ENCODE peak calls at places on chromosomes 12 and 14, in nine cellular contexts. G is brain microvascular endothelial cell, C is choroid plexus epithelial cell, W is psoas muscle, E is mammary epithelial cell, Z is progenitor cell of endocrine pancreas, A is IMR-90, Q is HCT116, T is cardiac fibroblast. N is an unnamed sample.

GRCh38 chr12:6463211-6463610 is 7.3 kb downstream of the VAMP1 start:
- DNase-seq in Z (no peak), Q (no peak), T (no peak), A (no peak), G (no peak), W (no peak), E (no peak), C (no peak), N (no peak)

GRCh38 chr12:18496156-18496555 is 234.8 kb downstream of the PIK3C2G start:
- DNase-seq in Q (no peak), E (no peak), W (no peak), Z (no peak), A (no peak), C (peak; percentile 11), T (no peak), G (no peak), N (peak; percentile 3)

GRCh38 chr14:60311417-60311816 is 62.4 kb downstream of the PPM1A start:
- DNase-seq in C (peak; percentile 73), G (peak; percentile 86), Q (no peak), W (no peak), E (peak; percentile 11), A (peak; percentile 66), T (peak; percentile 32), Z (no peak), N (peak; percentile 8)

GRCh38 chr12:128339121-128339520 is 72.2 kb downstream of the TMEM132C start:
- DNase-seq in Q (no peak), W (no peak), A (no peak), C (no peak), E (no peak), T (no peak), G (no peak), Z (no peak), N (no peak)

GRCh38 chr14:28381656-28382055 is 384.9 kb upstream of the FOXG1 start:
- DNase-seq in T (peak; percentile 60), Q (no peak), A (no peak), Z (no peak), C (peak; percentile 59), E (no peak), W (no peak), G (no peak), N (peak; percentile 30)

GRCh38 chr12:116062698-116063097 is 214.8 kb downstream of the MED13L start:
- DNase-seq in E (no peak), Q (no peak), A (no peak), C (no peak), Z (no peak), G (no peak), W (no peak), T (no peak), N (no peak)

GRCh38 chr12:119011231-119011630 is 29.9 kb downstream of the SRRM4 start:
- DNase-seq in C (no peak), T (no peak), A (no peak), G (no peak), W (no peak), Q (no peak), Z (no peak), E (no peak), N (no peak)

GRCh38 chr12:106974525-106974924 is 12.4 kb downstream of the MTERF2 start:
- DNase-seq in Z (no peak), Q (no peak), A (no peak), C (no peak), G (no peak), W (no peak), T (no peak), E (no peak), N (no peak)

GRCh38 chr12:59929091-59929490 is 333.3 kb downstream of the SLC16A7 start:
- DNase-seq in E (peak; percentile 95), G (no peak), A (peak; percentile 18), T (peak; percentile 78), W (no peak), Z (no peak), C (peak; percentile 10), Q (no peak), N (peak; percentile 92)

GRCh38 chr12:64584173-64584555 is 26.1 kb upstream of the RASSF3 start:
- DNase-seq in T (no peak), A (no peak), Z (no peak), Q (no peak), W (no peak), E (no peak), G (no peak), C (no peak), N (no peak)

GRCh38 chr14:79721399-79722084 is 489.8 kb downstream of the DIO2 start:
- DNase-seq in Z (no peak), Q (no peak), E (no peak), W (no peak), G (no peak), T (no peak), C (no peak), A (no peak), N (no peak)

GRCh38 chr14:97866186-97866585 is 1069.0 kb downstream of the VRK1 start:
- DNase-seq in C (no peak), Q (no peak), G (no peak), W (no peak), Z (no peak), T (no peak), A (no peak), E (no peak), N (no peak)

GRCh38 chr12:105721051-105721825 is 390.7 kb downstream of the C12orf75 start:
- DNase-seq in Z (no peak), A (no peak), E (no peak), G (no peak), C (no peak), W (no peak), T (no peak), Q (no peak), N (no peak)

GRCh38 chr14:49692191-49692757 is 646 bp upstream of the KLHDC1 start:
- DNase-seq in W (no peak), Q (no peak), T (peak; percentile 22), A (peak; percentile 8), Z (no peak), E (no peak), C (peak; percentile 21), G (no peak), N (no peak)

GRCh38 chr12:49296836-49297694 is 2.1 kb downstream of the PRPH start:
- DNase-seq in A (no peak), Q (peak; percentile 62), C (no peak), G (no peak), Z (no peak), W (peak; percentile 56), T (no peak), E (peak; percentile 55), N (peak; percentile 73)
- TF ChIP-seq CTCF in A (no peak), Q (no peak), C (no peak), G (peak; percentile 13), Z (peak; percentile 20), W (no peak), T (no peak), E (no peak), N (no peak)

DNA sequence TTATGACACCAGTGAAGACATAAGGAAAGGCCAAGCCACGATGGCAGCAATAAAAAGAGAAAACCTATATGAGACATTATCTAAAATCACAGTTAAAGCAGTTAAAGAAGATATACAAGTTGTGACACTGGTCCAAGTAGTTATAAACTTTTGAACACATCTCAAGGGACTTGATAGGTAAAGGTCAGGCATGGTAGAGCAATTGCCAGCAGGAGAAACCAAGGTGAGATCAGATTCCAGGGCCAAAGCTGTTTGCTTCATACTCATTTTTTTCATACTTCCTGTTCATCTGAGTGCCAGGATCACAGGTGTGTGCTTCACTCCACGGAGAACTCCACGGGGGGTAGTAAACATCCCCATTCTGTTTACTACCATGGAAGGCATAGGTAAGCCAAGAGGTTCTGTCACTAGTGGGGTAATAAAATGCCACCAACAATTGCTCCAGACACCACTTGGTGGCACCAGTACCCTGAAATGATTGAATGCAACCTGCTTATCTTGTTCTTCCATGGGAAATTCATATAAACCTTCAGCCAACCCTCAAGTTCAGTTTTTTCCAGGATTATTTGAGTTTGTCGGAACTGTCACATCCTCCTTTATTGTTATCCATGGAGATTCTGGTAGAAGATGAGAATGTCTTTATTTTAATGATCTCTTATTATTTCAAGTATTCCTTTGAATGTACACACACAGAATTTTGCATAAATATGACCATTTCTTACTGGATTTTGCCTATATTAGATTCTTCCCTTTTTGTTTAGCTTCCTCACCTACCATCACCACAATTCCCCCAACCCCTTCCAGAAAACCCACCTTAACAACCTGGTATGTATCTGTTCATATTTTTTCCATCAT is 59.2 kb upstream of the TSPAN8 start:
- DNase-seq in Q (peak; percentile 55), E (peak; percentile 42), Z (no peak), A (peak; percentile 0), G (peak; percentile 2), C (peak; percentile 60), T (peak; percentile 63), W (no peak), N (peak; percentile 69)
- TF ChIP-seq CTCF in Q (peak; percentile 70), E (peak; percentile 40), Z (peak; percentile 41), A (no peak), G (peak; percentile 61), C (peak; percentile 60), T (peak; percentile 49), W (peak; percentile 52), N (peak; percentile 55)

GRCh38 chr12:38911611-38912010 is 6.2 kb upstream of the CPNE8 start:
- DNase-seq in T (peak; percentile 28), Z (no peak), A (no peak), G (no peak), C (no peak), E (no peak), W (no peak), Q (no peak), N (no peak)
- TF ChIP-seq CTCF in T (no peak), Z (no peak), A (no peak), G (no peak), C (no peak), E (no peak), W (no peak), Q (peak; percentile 17), N (no peak)

DNA sequence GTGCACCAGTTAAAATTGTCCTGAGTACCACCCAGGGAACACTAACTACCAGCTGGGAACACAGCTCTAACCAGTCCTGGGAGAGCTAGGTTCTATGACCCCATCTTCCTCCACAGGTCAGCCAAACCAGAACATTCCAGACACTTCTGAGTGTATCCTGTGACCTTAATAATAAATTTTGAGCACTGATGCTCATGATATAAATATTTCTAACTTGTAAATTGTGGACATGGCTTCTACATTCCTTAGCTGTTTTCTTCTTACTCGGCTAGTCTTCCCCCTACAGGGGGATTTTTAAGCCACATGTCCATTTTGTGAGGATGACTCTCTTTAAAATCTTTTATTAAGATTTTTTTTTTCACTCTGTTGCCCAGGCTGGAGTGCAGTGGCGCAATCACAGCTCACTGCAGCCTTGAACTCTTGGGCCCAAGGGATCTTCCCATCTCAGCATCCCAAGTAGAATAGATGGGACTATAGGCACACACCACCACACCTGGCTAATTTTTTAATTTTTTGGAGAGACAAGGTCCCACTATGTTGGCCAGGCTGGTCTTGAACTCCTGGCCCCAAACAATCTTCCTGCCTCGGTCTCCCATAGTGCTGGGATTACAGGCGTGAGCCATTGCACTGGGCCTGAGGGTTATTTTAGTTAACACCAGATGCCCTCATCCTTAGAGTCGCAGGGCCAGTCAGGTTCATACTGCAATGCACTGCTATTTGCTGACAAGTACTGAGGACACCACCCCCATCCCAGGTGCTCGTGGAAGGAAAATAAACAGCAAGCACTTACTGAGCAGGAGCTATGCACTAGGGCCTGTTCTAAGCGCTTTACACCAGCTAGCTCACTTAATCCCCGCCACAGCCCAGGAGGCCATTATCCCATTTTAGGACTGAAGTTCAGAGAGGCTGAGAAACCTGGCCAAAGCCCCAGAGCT is 142.6 kb upstream of the NCOR2 start:
- DNase-seq in A (peak; percentile 87), E (no peak), W (no peak), T (peak; percentile 52), Z (no peak), C (peak; percentile 87), Q (no peak), G (no peak), N (no peak)
- TF ChIP-seq CTCF in A (peak; percentile 64), E (no peak), W (no peak), T (peak; percentile 15), Z (no peak), C (peak; percentile 47), Q (no peak), G (peak; percentile 23), N (no peak)